ENCODE peak calls at places on chromosomes 16 and 17, in eight cellular contexts. L is astrocyte of the cerebellum, E is fibroblast of mammary gland, S is astrocyte of the spinal cord, C is fibroblast of villous mesenchyme, T is nephron progenitor cell, X is choroid plexus epithelial cell, B is thoracic aorta. H is an unnamed sample.

GRCh38 chr17:74360993-74361612 is 565 bp downstream of the BTBD17 start:
- DNase-seq in L (no peak), E (peak; percentile 23), S (peak; percentile 1), C (no peak), T (no peak), X (no peak), B (no peak), H (no peak)

GRCh38 chr16:71628810-71629209 is 2.8 kb downstream of the MARVELD3 start:
- DNase-seq in L (peak; percentile 81), E (peak; percentile 36), S (peak; percentile 87), C (peak; percentile 6), T (no peak), X (peak; percentile 92), B (no peak), H (peak; percentile 54)

GRCh38 chr17:67390006-67390645 is 13.0 kb downstream of the PITPNC1 start:
- DNase-seq in L (no peak), E (no peak), S (no peak), C (no peak), T (no peak), X (no peak), B (no peak), H (no peak)

GRCh38 chr17:70552230-70552981 is 383.1 kb downstream of the KCNJ2 start:
- DNase-seq in L (peak; percentile 55), E (peak; percentile 55), S (peak; percentile 70), C (peak; percentile 52), T (peak; percentile 12), X (peak; percentile 76), B (no peak), H (peak; percentile 75)

GRCh38 chr17:76153640-76154039 is 12.6 kb upstream of the FOXJ1 start:
- DNase-seq in L (no peak), E (peak; percentile 18), S (peak; percentile 4), C (peak; percentile 51), T (no peak), X (peak; percentile 56), B (no peak), H (no peak)

GRCh38 chr17:80012751-80013741 is 22.6 kb downstream of the TBC1D16 start:
- DNase-seq in L (no peak), E (no peak), S (no peak), C (no peak), T (no peak), X (no peak), B (no peak), H (no peak)

GRCh38 chr17:76670020-76670707 is 26.6 kb upstream of the ST6GALNAC1 start:
- DNase-seq in L (no peak), E (no peak), S (peak; percentile 34), C (no peak), T (no peak), X (peak; percentile 75), B (no peak), H (peak; percentile 25)

GRCh38 chr17:48215583-48216139 is 108.1 kb downstream of the SNX11 start:
- DNase-seq in L (peak; percentile 18), E (peak; percentile 48), S (peak; percentile 45), C (peak; percentile 43), T (peak; percentile 55), X (peak; percentile 69), B (no peak), H (peak; percentile 74)

GRCh38 chr17:7237761-7238417 is 1.4 kb downstream of the PHF23 start:
- DNase-seq in L (no peak), E (peak; percentile 56), S (peak; percentile 66), C (peak; percentile 67), T (peak; percentile 85), X (peak; percentile 75), B (no peak), H (peak; percentile 47)

GRCh38 chr17:46770818-46771600 is 47.5 kb downstream of the WNT3 start:
- DNase-seq in L (no peak), E (peak; percentile 47), S (peak; percentile 29), C (peak; percentile 51), T (peak; percentile 73), X (peak; percentile 30), B (no peak), H (peak; percentile 28)

GRCh38 chr16:20866161-20866772 is 33.9 kb downstream of the DCUN1D3 start:
- DNase-seq in L (no peak), E (peak; percentile 86), S (peak; percentile 80), C (peak; percentile 93), T (no peak), X (peak; percentile 73), B (peak; percentile 66), H (peak; percentile 90)

GRCh38 chr16:24018485-24018884 is 182.7 kb downstream of the PRKCB start:
- DNase-seq in L (no peak), E (no peak), S (no peak), C (no peak), T (no peak), X (no peak), B (no peak), H (no peak)

GRCh38 chr17:3838206-3838605 is 7.8 kb downstream of the NCBP3 start:
- DNase-seq in L (no peak), E (no peak), S (no peak), C (no peak), T (no peak), X (no peak), B (no peak), H (no peak)

GRCh38 chr17:17109896-17110295 is 67.6 kb downstream of the MPRIP start:
- DNase-seq in L (no peak), E (no peak), S (no peak), C (no peak), T (no peak), X (no peak), B (no peak), H (no peak)

DNA sequence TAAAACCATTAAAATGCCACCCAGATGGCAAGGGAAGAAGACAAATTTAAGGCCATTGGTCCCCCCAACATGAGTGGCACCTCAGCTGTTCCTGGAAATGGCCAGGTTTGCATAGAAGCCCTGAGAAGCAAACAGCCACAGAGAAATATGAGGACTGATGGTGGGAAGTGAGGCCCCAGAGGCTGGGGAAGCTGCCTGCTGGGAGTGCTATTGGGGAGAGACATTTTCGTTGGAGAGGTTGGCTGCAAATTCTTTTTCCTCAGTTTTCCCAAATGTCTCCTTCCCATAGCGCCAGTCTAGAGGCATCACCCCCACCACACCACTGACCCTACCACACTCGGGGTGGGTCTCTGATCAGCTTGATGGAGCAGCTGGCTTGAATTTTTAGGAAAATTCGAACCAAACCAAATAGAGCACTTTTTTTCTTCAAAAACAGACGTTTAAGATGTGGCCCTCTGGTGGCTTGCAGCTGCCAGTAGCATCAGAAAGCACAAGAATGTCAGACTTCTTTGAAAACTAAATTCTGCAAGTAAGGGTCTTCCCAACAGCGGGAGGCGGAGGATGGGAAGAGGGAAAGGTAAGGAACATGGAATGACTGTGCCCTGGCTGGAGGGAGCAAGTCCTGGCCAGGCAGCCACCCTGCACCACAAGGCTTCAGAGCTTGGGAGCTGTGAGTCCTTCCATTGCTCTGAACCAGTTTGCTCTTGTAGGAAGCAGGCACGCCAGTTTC is 13.2 kb upstream of the SLC12A3 start:
- DNase-seq in L (no peak), E (peak; percentile 29), S (peak; percentile 55), C (peak; percentile 49), T (no peak), X (peak; percentile 77), B (no peak), H (peak; percentile 22)
- TF ChIP-seq CTCF in L (peak; percentile 80), E (peak; percentile 49), S (peak; percentile 74), C (peak; percentile 70), T (peak; percentile 33), X (peak; percentile 85), B (peak; percentile 7), H (peak; percentile 34)

DNA sequence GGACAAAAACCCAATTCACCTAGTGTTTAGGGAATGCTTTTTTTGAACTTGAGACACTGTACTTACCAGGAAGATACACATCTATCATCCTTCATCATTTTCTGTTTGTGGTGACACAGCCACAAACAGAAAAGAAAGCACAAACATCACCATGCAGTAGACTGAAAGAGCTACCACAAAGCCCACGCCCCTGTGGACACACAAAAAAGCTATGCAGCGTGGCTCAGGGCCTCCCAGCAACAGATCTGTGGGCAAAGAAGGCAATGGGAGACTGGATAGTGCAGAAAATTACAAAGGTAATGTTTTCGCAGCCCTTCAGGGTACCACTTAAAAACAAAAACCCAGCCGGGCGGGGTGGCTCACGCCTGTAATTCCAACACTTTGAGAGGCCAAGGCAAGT is 9.6 kb downstream of the COTL1 start:
- DNase-seq in L (no peak), E (no peak), S (no peak), C (no peak), T (no peak), X (no peak), B (no peak), H (no peak)
- TF ChIP-seq CTCF in L (no peak), E (no peak), S (no peak), C (no peak), T (no peak), X (no peak), B (no peak), H (no peak)

GRCh38 chr17:32596666-32597065 is 109.9 kb downstream of the CDK5R1 start:
- DNase-seq in L (no peak), E (peak; percentile 6), S (peak; percentile 19), C (no peak), T (no peak), X (peak; percentile 41), B (no peak), H (no peak)

GRCh38 chr17:32590974-32591373 is 104.2 kb downstream of the CDK5R1 start:
- DNase-seq in L (no peak), E (no peak), S (no peak), C (no peak), T (no peak), X (no peak), B (no peak), H (no peak)

GRCh38 chr17:32596206-32596605 is 109.4 kb downstream of the CDK5R1 start:
- DNase-seq in L (no peak), E (no peak), S (no peak), C (no peak), T (no peak), X (no peak), B (no peak), H (no peak)

GRCh38 chr17:32591428-32591827 is 104.6 kb downstream of the CDK5R1 start:
- DNase-seq in L (no peak), E (no peak), S (no peak), C (no peak), T (no peak), X (no peak), B (no peak), H (no peak)

GRCh38 chr17:32593003-32593402 is 106.2 kb downstream of the CDK5R1 start:
- DNase-seq in L (no peak), E (no peak), S (no peak), C (no peak), T (no peak), X (peak; percentile 1), B (no peak), H (no peak)
- TF ChIP-seq CTCF in L (peak; percentile 7), E (peak; percentile 1), S (peak; percentile 16), C (no peak), T (no peak), X (peak; percentile 26), B (no peak), H (no peak)

GRCh38 chr16:89949756-89950155 is 1.2 kb downstream of the DEF8 start:
- DNase-seq in L (no peak), E (no peak), S (no peak), C (no peak), T (no peak), X (no peak), B (no peak), H (no peak)

GRCh38 chr16:89949121-89949742 is 677 bp downstream of the DEF8 start:
- DNase-seq in L (no peak), E (no peak), S (no peak), C (no peak), T (no peak), X (no peak), B (no peak), H (no peak)

GRCh38 chr16:89944773-89945172 is 3.8 kb upstream of the DEF8 start:
- DNase-seq in L (no peak), E (no peak), S (no peak), C (no peak), T (no peak), X (no peak), B (no peak), H (no peak)

GRCh38 chr16:89946515-89946914 is 2.0 kb upstream of the DEF8 start:
- DNase-seq in L (no peak), E (no peak), S (no peak), C (no peak), T (no peak), X (no peak), B (no peak), H (no peak)

GRCh38 chr16:89945654-89946053 is 2.9 kb upstream of the DEF8 start:
- DNase-seq in L (no peak), E (no peak), S (no peak), C (no peak), T (no peak), X (no peak), B (no peak), H (no peak)
- TF ChIP-seq CTCF in L (no peak), E (no peak), S (no peak), C (no peak), T (no peak), X (no peak), B (no peak), H (no peak)

H was measured in endothelial cell of umbilical vein.